ENCODE peak calls at places on chromosome 17, in six cellular contexts. One of them, this sample, is unnamed.
A peak's percentile ranks its signal among the peaks of the same experiment; 100 is the strongest.

GRCh38 chr17:77186141-77186604 is 45.4 kb downstream of the SEC14L1 start:
- DNase-seq in activated CD4-positive, alpha-beta T cell treated with anti-CD3 and anti-CD28 coated beads, Interleukin-2, amount 10 ng/mL, durations not matched to agents 24 days and 14 days: peak; percentile 75
- DNase-seq in HFF-Myc: no peak
- DNase-seq in neural crest cell: no peak
- DNase-seq in effector memory CD4-positive, alpha-beta T cell: no peak
- DNase-seq in kidney tubule cell: peak; percentile 52
- DNase-seq in this sample: no peak

GRCh38 chr17:19369846-19370492 is 7.4 kb upstream of the B9D1 start:
- DNase-seq in neural crest cell: no peak
- DNase-seq in HFF-Myc: no peak
- DNase-seq in activated CD4-positive, alpha-beta T cell treated with anti-CD3 and anti-CD28 coated beads, Interleukin-2, amount 10 ng/mL, durations not matched to agents 24 days and 14 days: peak; percentile 86
- DNase-seq in effector memory CD4-positive, alpha-beta T cell: peak; percentile 22
- DNase-seq in kidney tubule cell: no peak
- DNase-seq in this sample: no peak

GRCh38 chr17:51676691-51677487 is 416.5 kb downstream of the UTP18 start:
- DNase-seq in neural crest cell: no peak
- DNase-seq in kidney tubule cell: no peak
- DNase-seq in activated CD4-positive, alpha-beta T cell treated with anti-CD3 and anti-CD28 coated beads, Interleukin-2, amount 10 ng/mL, durations not matched to agents 24 days and 14 days: no peak
- DNase-seq in HFF-Myc: no peak
- DNase-seq in effector memory CD4-positive, alpha-beta T cell: no peak
- DNase-seq in this sample: no peak

GRCh38 chr17:64051153-64051552 is 30.7 kb upstream of the ICAM2 start:
- DNase-seq in neural crest cell: no peak
- DNase-seq in effector memory CD4-positive, alpha-beta T cell: no peak
- DNase-seq in kidney tubule cell: no peak
- DNase-seq in activated CD4-positive, alpha-beta T cell treated with anti-CD3 and anti-CD28 coated beads, Interleukin-2, amount 10 ng/mL, durations not matched to agents 24 days and 14 days: peak; percentile 84
- DNase-seq in HFF-Myc: no peak
- DNase-seq in this sample: peak; percentile 6

GRCh38 chr17:44012874-44013273 is 1.9 kb downstream of the TMEM101 start:
- DNase-seq in effector memory CD4-positive, alpha-beta T cell: no peak
- DNase-seq in neural crest cell: no peak
- DNase-seq in kidney tubule cell: no peak
- DNase-seq in activated CD4-positive, alpha-beta T cell treated with anti-CD3 and anti-CD28 coated beads, Interleukin-2, amount 10 ng/mL, durations not matched to agents 24 days and 14 days: no peak
- DNase-seq in HFF-Myc: no peak
- DNase-seq in this sample: no peak

GRCh38 chr17:82101301-82101715 is 3.3 kb upstream of the FASN start:
- DNase-seq in HFF-Myc: no peak
- DNase-seq in neural crest cell: no peak
- DNase-seq in effector memory CD4-positive, alpha-beta T cell: no peak
- DNase-seq in activated CD4-positive, alpha-beta T cell treated with anti-CD3 and anti-CD28 coated beads, Interleukin-2, amount 10 ng/mL, durations not matched to agents 24 days and 14 days: no peak
- DNase-seq in kidney tubule cell: no peak
- DNase-seq in this sample: no peak

GRCh38 chr17:1076982-1077302 is 80.0 kb downstream of the TIMM22 start:
- DNase-seq in activated CD4-positive, alpha-beta T cell treated with anti-CD3 and anti-CD28 coated beads, Interleukin-2, amount 10 ng/mL, durations not matched to agents 24 days and 14 days: no peak
- DNase-seq in HFF-Myc: no peak
- DNase-seq in neural crest cell: no peak
- DNase-seq in effector memory CD4-positive, alpha-beta T cell: no peak
- DNase-seq in kidney tubule cell: no peak
- DNase-seq in this sample: no peak

GRCh38 chr17:73594025-73594424 is 50.2 kb downstream of the SDK2 start:
- DNase-seq in neural crest cell: no peak
- DNase-seq in HFF-Myc: no peak
- DNase-seq in kidney tubule cell: no peak
- DNase-seq in activated CD4-positive, alpha-beta T cell treated with anti-CD3 and anti-CD28 coated beads, Interleukin-2, amount 10 ng/mL, durations not matched to agents 24 days and 14 days: no peak
- DNase-seq in effector memory CD4-positive, alpha-beta T cell: no peak
- DNase-seq in this sample: no peak

GRCh38 chr17:51427259-51428255 is 167.2 kb downstream of the UTP18 start:
- DNase-seq in effector memory CD4-positive, alpha-beta T cell: peak; percentile 83
- DNase-seq in HFF-Myc: no peak
- DNase-seq in kidney tubule cell: peak; percentile 20
- DNase-seq in neural crest cell: no peak
- DNase-seq in activated CD4-positive, alpha-beta T cell treated with anti-CD3 and anti-CD28 coated beads, Interleukin-2, amount 10 ng/mL, durations not matched to agents 24 days and 14 days: peak; percentile 93
- DNase-seq in this sample: peak; percentile 69

GRCh38 chr17:2777242-2777867 is 18.9 kb upstream of the RAP1GAP2 start:
- DNase-seq in activated CD4-positive, alpha-beta T cell treated with anti-CD3 and anti-CD28 coated beads, Interleukin-2, amount 10 ng/mL, durations not matched to agents 24 days and 14 days: no peak
- DNase-seq in kidney tubule cell: no peak
- DNase-seq in effector memory CD4-positive, alpha-beta T cell: no peak
- DNase-seq in HFF-Myc: no peak
- DNase-seq in neural crest cell: no peak
- DNase-seq in this sample: no peak

GRCh38 chr17:46984892-46985291 is 5.8 kb upstream of the RPRML start:
- DNase-seq in neural crest cell: no peak
- DNase-seq in kidney tubule cell: no peak
- DNase-seq in HFF-Myc: no peak
- DNase-seq in effector memory CD4-positive, alpha-beta T cell: no peak
- DNase-seq in activated CD4-positive, alpha-beta T cell treated with anti-CD3 and anti-CD28 coated beads, Interleukin-2, amount 10 ng/mL, durations not matched to agents 24 days and 14 days: no peak
- DNase-seq in this sample: no peak

GRCh38 chr17:71331754-71332153 is 789.1 kb upstream of the SOX9 start:
- DNase-seq in neural crest cell: no peak
- DNase-seq in effector memory CD4-positive, alpha-beta T cell: no peak
- DNase-seq in kidney tubule cell: no peak
- DNase-seq in activated CD4-positive, alpha-beta T cell treated with anti-CD3 and anti-CD28 coated beads, Interleukin-2, amount 10 ng/mL, durations not matched to agents 24 days and 14 days: no peak
- DNase-seq in HFF-Myc: no peak
- DNase-seq in this sample: no peak

GRCh38 chr17:60103957-60104356 is 25.2 kb upstream of the HEATR6 start:
- DNase-seq in neural crest cell: no peak
- DNase-seq in kidney tubule cell: no peak
- DNase-seq in activated CD4-positive, alpha-beta T cell treated with anti-CD3 and anti-CD28 coated beads, Interleukin-2, amount 10 ng/mL, durations not matched to agents 24 days and 14 days: peak; percentile 48
- DNase-seq in effector memory CD4-positive, alpha-beta T cell: no peak
- DNase-seq in HFF-Myc: no peak
- DNase-seq in this sample: no peak

This sample was measured in T-helper 1 cell.